ENCODE peak calls at places on chromosomes 7 and 10, in four cellular contexts. X is AG04450, U is Peyer's patch, L is endothelial cell. E is an unnamed sample.

GRCh38 chr10:118871244-118871865 is 116.6 kb upstream of the CACUL1 start:
- DNase-seq in X (no peak), U (no peak), L (no peak), E (no peak)

GRCh38 chr7:359776-360361 is 69.9 kb downstream of the FOXL3 start:
- DNase-seq in X (no peak), U (no peak), L (no peak), E (peak)

GRCh38 chr7:134836447-134836846 is 57.0 kb downstream of the CALD1 start:
- DNase-seq in X (no peak), U (no peak), L (no peak), E (no peak)

GRCh38 chr10:117615649-117616048 is 73.1 kb downstream of the EMX2 start:
- DNase-seq in X (no peak), U (no peak), L (no peak), E (no peak)

GRCh38 chr7:80393786-80394185 is 118.1 kb downstream of the GNAT3 start:
- DNase-seq in X (no peak), U (no peak), L (no peak), E (no peak)

GRCh38 chr10:89502556-89502955 is 32.8 kb downstream of the SLC16A12 start:
- DNase-seq in X (no peak), U (no peak), L (no peak), E (no peak)

GRCh38 chr7:16708496-16708895 is 45.1 kb upstream of the TSPAN13 start:
- DNase-seq in X (no peak), U (no peak), L (no peak), E (no peak)

GRCh38 chr10:95260397-95260881 is 30.4 kb downstream of the PDLIM1 start:
- DNase-seq in X (no peak), U (no peak), L (no peak), E (no peak)

GRCh38 chr7:150356265-150356897 is 12.2 kb upstream of the REPIN1 start:
- DNase-seq in X (no peak), U (no peak), L (no peak), E (no peak)

GRCh38 chr10:114239117-114239993 is at the start of gene VWA2:
- DNase-seq in X (no peak), U (no peak), L (peak), E (no peak)

GRCh38 chr10:89047397-89047796 is 56.8 kb downstream of the FAS start:
- DNase-seq in X (no peak), U (no peak), L (no peak), E (no peak)

GRCh38 chr7:89687266-89687665 is 467.0 kb upstream of the STEAP1 start:
- DNase-seq in X (no peak), U (no peak), L (no peak), E (no peak)

GRCh38 chr10:95693331-95693667 is 428 bp downstream of the TCTN3 start:
- DNase-seq in X (no peak), U (no peak), L (no peak), E (no peak)

GRCh38 chr10:78515037-78515872 is 481.6 kb downstream of the RPS24 start:
- DNase-seq in X (no peak), U (no peak), L (no peak), E (no peak)

GRCh38 chr7:568031-568680 is 48.5 kb upstream of the PDGFA start:
- DNase-seq in X (no peak), U (no peak), L (no peak), E (no peak)

GRCh38 chr10:116974442-116975005 is 30.5 kb downstream of the SHTN1 start:
- DNase-seq in X (peak), U (no peak), L (no peak), E (no peak)

GRCh38 chr7:140541513-140542192 is 62.3 kb upstream of the MKRN1 start:
- DNase-seq in X (peak), U (no peak), L (peak), E (no peak)

GRCh38 chr7:157233677-157234076 is 95.0 kb downstream of the UBE3C start:
- DNase-seq in X (no peak), U (no peak), L (no peak), E (no peak)

GRCh38 chr7:157234271-157234670 is 95.5 kb downstream of the UBE3C start:
- DNase-seq in X (no peak), U (no peak), L (no peak), E (no peak)

GRCh38 chr7:157224627-157225026 is 85.9 kb downstream of the UBE3C start:
- DNase-seq in X (no peak), U (no peak), L (no peak), E (no peak)

DNA sequence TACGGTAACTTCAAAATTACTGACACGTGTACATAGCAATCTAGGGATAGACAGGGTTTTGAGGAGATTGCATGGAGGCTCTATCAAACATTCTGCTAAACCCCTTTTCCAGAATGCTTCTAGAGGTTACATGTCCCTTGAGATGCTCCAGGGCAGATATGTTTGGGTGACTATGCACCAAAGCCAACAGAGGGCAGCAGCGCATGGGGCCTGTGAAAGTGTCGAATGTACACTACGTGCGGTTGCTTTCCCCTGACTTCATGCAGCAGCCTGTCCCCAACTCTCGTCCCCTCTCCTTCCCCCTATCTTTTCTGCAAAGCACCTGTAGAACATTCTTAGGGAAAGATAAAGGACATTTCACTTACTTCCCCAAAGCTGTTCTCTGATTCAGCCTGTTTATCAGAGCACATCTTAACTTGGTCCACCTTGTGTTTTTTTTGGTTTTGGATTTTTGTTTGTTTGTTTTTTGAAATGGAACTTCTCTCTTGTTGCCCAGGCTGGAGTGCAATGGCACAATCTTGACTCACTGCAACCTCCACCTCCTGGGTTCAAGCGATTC is 90.2 kb downstream of the UBE3C start:
- DNase-seq in X (no peak), U (no peak), L (peak), E (no peak)
- TF ChIP-seq CTCF in X (peak), U (no peak), L (no peak), E (no peak)

GRCh38 chr7:11552676-11553075 is 279.3 kb downstream of the THSD7A start:
- DNase-seq in X (no peak), U (no peak), L (no peak), E (no peak)

DNA sequence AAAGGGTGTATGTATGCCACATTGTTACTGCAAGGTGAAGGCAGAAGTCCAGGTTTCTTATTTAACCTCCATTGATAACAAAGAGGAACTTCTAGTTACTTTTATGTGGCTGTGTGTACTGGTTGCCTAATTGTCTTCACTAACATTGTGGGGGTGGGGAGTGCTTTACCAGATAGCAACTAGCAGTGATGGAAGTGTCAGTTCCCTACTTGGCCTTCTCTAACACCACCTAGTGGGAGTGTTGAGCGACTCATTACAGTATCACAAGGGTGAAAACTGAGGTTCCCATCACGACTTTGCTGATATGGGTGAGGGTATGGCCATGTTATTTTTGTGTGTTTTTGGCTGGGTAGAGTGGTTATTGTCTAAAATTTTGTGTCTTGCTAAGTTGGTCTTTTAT is 274.4 kb downstream of the THSD7A start:
- DNase-seq in X (no peak), U (no peak), L (peak), E (no peak)
- TF ChIP-seq CTCF in X (no peak), U (peak), L (peak), E (peak)

GRCh38 chr10:97435211-97435610 is 9.2 kb downstream of the PGAM1 start:
- DNase-seq in X (no peak), U (no peak), L (no peak), E (no peak)

GRCh38 chr10:97428572-97428981 is 2.6 kb downstream of the PGAM1 start:
- DNase-seq in X (no peak), U (no peak), L (no peak), E (no peak)

GRCh38 chr10:97433430-97434001 is 7.5 kb downstream of the PGAM1 start:
- DNase-seq in X (no peak), U (no peak), L (no peak), E (no peak)

GRCh38 chr10:97434557-97434956 is 8.6 kb downstream of the PGAM1 start:
- DNase-seq in X (no peak), U (no peak), L (no peak), E (no peak)

GRCh38 chr10:97434055-97434454 is 8.1 kb downstream of the PGAM1 start:
- DNase-seq in X (no peak), U (no peak), L (no peak), E (no peak)
- TF ChIP-seq CTCF in X (no peak), U (no peak), L (no peak), E (no peak)

DNA sequence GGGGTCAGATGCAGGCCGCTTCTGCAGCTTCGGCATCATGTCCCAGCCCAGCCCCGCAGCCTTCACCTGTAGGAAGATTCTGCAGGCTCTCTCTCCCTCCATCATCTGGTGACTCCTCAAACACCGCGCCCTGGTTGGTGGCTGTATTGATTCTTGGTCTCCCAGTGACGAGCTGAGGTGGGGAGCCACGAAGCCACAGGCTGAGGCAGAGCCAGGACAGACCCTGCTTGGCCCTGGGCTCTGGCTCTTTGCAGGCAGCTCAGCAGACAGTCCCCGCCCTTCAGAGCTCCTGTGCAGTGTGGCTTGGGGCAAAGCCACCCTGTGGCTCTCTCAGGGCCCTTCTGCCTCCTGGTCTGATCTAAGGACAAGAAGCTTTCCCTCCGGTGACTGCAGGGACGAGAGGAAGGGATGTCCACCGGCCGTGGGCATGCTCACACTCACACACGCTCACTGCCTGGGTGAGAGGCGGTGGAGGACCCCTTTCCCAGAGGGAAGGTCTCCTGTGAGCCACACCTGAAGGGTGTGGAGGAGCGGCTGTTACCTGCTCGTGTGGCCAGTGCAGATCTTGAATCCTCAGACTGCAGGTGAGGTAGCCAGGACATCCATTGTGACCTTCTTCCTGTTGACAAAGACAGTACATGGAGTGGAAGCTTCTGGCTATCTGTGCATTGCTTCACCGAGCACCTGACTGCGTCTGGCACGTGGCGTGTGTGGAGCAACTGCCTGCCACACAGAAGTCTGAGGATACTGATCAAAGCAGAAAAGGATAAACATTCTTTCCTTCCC is 79.6 kb downstream of the INPP5A start:
- DNase-seq in X (no peak), U (no peak), L (no peak), E (peak)
- TF ChIP-seq CTCF in X (no peak), U (no peak), L (no peak), E (no peak)

GRCh38 chr10:59831658-59832503 is 74.5 kb downstream of the CCDC6 start:
- DNase-seq in X (no peak), U (no peak), L (no peak), E (no peak)

GRCh38 chr10:59838390-59838789 is 68.0 kb downstream of the CCDC6 start:
- DNase-seq in X (no peak), U (no peak), L (no peak), E (no peak)

GRCh38 chr10:59829601-59830000 is 76.3 kb upstream of the MRLN start:
- DNase-seq in X (no peak), U (no peak), L (no peak), E (no peak)

GRCh38 chr10:59830601-59831259 is 75.6 kb downstream of the CCDC6 start:
- DNase-seq in X (peak), U (no peak), L (peak), E (no peak)

GRCh38 chr10:59833810-59834209 is 72.5 kb downstream of the CCDC6 start:
- DNase-seq in X (no peak), U (no peak), L (no peak), E (no peak)
- TF ChIP-seq CTCF in X (no peak), U (peak), L (no peak), E (no peak)